ENCODE peak calls at places on chromosomes 11 and 22, in six cellular contexts. B is EL, F is activated T-helper 1 cell treated with Interleukin-2 at 50 U/mL for 16 hours, C is coronary artery, N is HTR-8/SVneo, I is ELF-1. R is an unnamed sample.

GRCh38 chr22:28442951-28443876 is 236.4 kb downstream of the TTC28 start:
- DNase-seq in B (peak), F (no peak), C (no peak), N (peak), I (peak), R (no peak)

GRCh38 chr11:134411887-134412507 is at the start of gene B3GAT1:
- DNase-seq in B (no peak), F (no peak), C (no peak), N (no peak), I (no peak), R (no peak)

GRCh38 chr11:18684267-18684666 is 14.3 kb upstream of the TMEM86A start:
- DNase-seq in B (no peak), F (no peak), C (no peak), N (no peak), I (no peak), R (no peak)

GRCh38 chr22:27748355-27749168 is 53.0 kb downstream of the MN1 start:
- DNase-seq in B (peak), F (no peak), C (no peak), N (no peak), I (peak), R (no peak)

GRCh38 chr22:36432592-36433317 is 45.0 kb upstream of the MYH9 start:
- DNase-seq in B (peak), F (no peak), C (no peak), N (no peak), I (peak), R (no peak)

GRCh38 chr11:8361664-8362210 is 98.1 kb upstream of the LMO1 start:
- DNase-seq in B (no peak), F (no peak), C (no peak), N (no peak), I (no peak), R (no peak)

GRCh38 chr22:50053861-50054260 is 4.2 kb downstream of the TTLL8 start:
- DNase-seq in B (no peak), F (no peak), C (no peak), N (no peak), I (no peak), R (no peak)

GRCh38 chr11:98630736-98631135 is 390.0 kb upstream of the CNTN5 start:
- DNase-seq in B (no peak), F (no peak), C (no peak), N (no peak), I (no peak), R (no peak)

GRCh38 chr22:45212306-45212709 is 28.4 kb downstream of the KIAA0930 start:
- DNase-seq in B (peak), F (no peak), C (peak), N (peak), I (peak), R (no peak)

GRCh38 chr22:38467904-38468760 is at the start of gene KDELR3:
- DNase-seq in B (peak), F (peak), C (no peak), N (peak), I (no peak), R (no peak)

GRCh38 chr11:67372993-67373915 is at the start of gene CLCF1:
- DNase-seq in B (peak), F (peak), C (no peak), N (peak), I (no peak), R (no peak)

GRCh38 chr11:72625746-72626636 is 48.2 kb downstream of the PDE2A start:
- DNase-seq in B (no peak), F (no peak), C (no peak), N (no peak), I (peak), R (no peak)

GRCh38 chr11:34600339-34601084 is 20.4 kb upstream of the EHF start:
- DNase-seq in B (peak), F (no peak), C (no peak), N (no peak), I (no peak), R (no peak)

GRCh38 chr22:17119481-17120202 is 1.5 kb downstream of the TMEM121B start:
- DNase-seq in B (no peak), F (no peak), C (no peak), N (no peak), I (peak), R (no peak)

GRCh38 chr11:33040127-33040861 is 922 bp downstream of the TCP11L1 start:
- DNase-seq in B (peak), F (no peak), C (no peak), N (no peak), I (no peak), R (no peak)

GRCh38 chr11:45534132-45534531 is 131.3 kb downstream of the CHST1 start:
- DNase-seq in B (no peak), F (no peak), C (no peak), N (no peak), I (no peak), R (no peak)